ENCODE peak calls at places on chromosome 7, in five cellular contexts. One of them, this sample, is unnamed.

GRCh38 chr7:101151908-101152651 is 2.2 kb upstream of the AP1S1 start:
- DNase-seq in stimulated activated CD4-positive, alpha-beta T cell treated with anti-CD3 and anti-CD28 coated beads, Interleukin-2, amount 100 ng/mL, for 48 hours: no peak
- DNase-seq in hypothalamus: no peak
- DNase-seq in fibroblast of the conjunctiva: no peak
- DNase-seq in naive thymus-derived CD4-positive, alpha-beta T cell: no peak
- DNase-seq in this sample: no peak

GRCh38 chr7:5997210-5997808 is 11.5 kb downstream of the PMS2 start:
- DNase-seq in stimulated activated CD4-positive, alpha-beta T cell treated with anti-CD3 and anti-CD28 coated beads, Interleukin-2, amount 100 ng/mL, for 48 hours: no peak
- DNase-seq in hypothalamus: peak
- DNase-seq in fibroblast of the conjunctiva: peak
- DNase-seq in naive thymus-derived CD4-positive, alpha-beta T cell: peak
- DNase-seq in this sample: peak

GRCh38 chr7:73786588-73786987 is 16.5 kb upstream of the CLDN3 start:
- DNase-seq in stimulated activated CD4-positive, alpha-beta T cell treated with anti-CD3 and anti-CD28 coated beads, Interleukin-2, amount 100 ng/mL, for 48 hours: no peak
- DNase-seq in hypothalamus: no peak
- DNase-seq in fibroblast of the conjunctiva: no peak
- DNase-seq in naive thymus-derived CD4-positive, alpha-beta T cell: no peak
- DNase-seq in this sample: no peak

GRCh38 chr7:112162161-112163020 is 43.8 kb downstream of the DOCK4 start:
- DNase-seq in stimulated activated CD4-positive, alpha-beta T cell treated with anti-CD3 and anti-CD28 coated beads, Interleukin-2, amount 100 ng/mL, for 48 hours: no peak
- DNase-seq in hypothalamus: peak
- DNase-seq in fibroblast of the conjunctiva: peak
- DNase-seq in naive thymus-derived CD4-positive, alpha-beta T cell: no peak
- DNase-seq in this sample: no peak

GRCh38 chr7:102410918-102411317 is 14.8 kb downstream of the PRKRIP1 start:
- DNase-seq in stimulated activated CD4-positive, alpha-beta T cell treated with anti-CD3 and anti-CD28 coated beads, Interleukin-2, amount 100 ng/mL, for 48 hours: no peak
- DNase-seq in hypothalamus: no peak
- DNase-seq in fibroblast of the conjunctiva: no peak
- DNase-seq in naive thymus-derived CD4-positive, alpha-beta T cell: no peak
- DNase-seq in this sample: no peak

GRCh38 chr7:137652721-137653120 is 194.1 kb downstream of the DGKI start:
- DNase-seq in stimulated activated CD4-positive, alpha-beta T cell treated with anti-CD3 and anti-CD28 coated beads, Interleukin-2, amount 100 ng/mL, for 48 hours: no peak
- DNase-seq in hypothalamus: no peak
- DNase-seq in fibroblast of the conjunctiva: peak
- DNase-seq in naive thymus-derived CD4-positive, alpha-beta T cell: no peak
- DNase-seq in this sample: no peak

GRCh38 chr7:121872831-121873764 is at the start of gene PTPRZ1:
- DNase-seq in stimulated activated CD4-positive, alpha-beta T cell treated with anti-CD3 and anti-CD28 coated beads, Interleukin-2, amount 100 ng/mL, for 48 hours: no peak
- DNase-seq in hypothalamus: peak
- DNase-seq in fibroblast of the conjunctiva: no peak
- DNase-seq in naive thymus-derived CD4-positive, alpha-beta T cell: no peak
- DNase-seq in this sample: no peak

GRCh38 chr7:36391436-36392198 is 2.0 kb downstream of the ANLN start:
- DNase-seq in stimulated activated CD4-positive, alpha-beta T cell treated with anti-CD3 and anti-CD28 coated beads, Interleukin-2, amount 100 ng/mL, for 48 hours: no peak
- DNase-seq in hypothalamus: no peak
- DNase-seq in fibroblast of the conjunctiva: no peak
- DNase-seq in naive thymus-derived CD4-positive, alpha-beta T cell: no peak
- DNase-seq in this sample: peak

GRCh38 chr7:73521636-73522080 is 435 bp downstream of the BAZ1B start:
- DNase-seq in stimulated activated CD4-positive, alpha-beta T cell treated with anti-CD3 and anti-CD28 coated beads, Interleukin-2, amount 100 ng/mL, for 48 hours: no peak
- DNase-seq in hypothalamus: no peak
- DNase-seq in fibroblast of the conjunctiva: no peak
- DNase-seq in naive thymus-derived CD4-positive, alpha-beta T cell: peak
- DNase-seq in this sample: no peak

GRCh38 chr7:157444843-157445135 is 108.0 kb downstream of the DNAJB6 start:
- DNase-seq in stimulated activated CD4-positive, alpha-beta T cell treated with anti-CD3 and anti-CD28 coated beads, Interleukin-2, amount 100 ng/mL, for 48 hours: no peak
- DNase-seq in hypothalamus: no peak
- DNase-seq in fibroblast of the conjunctiva: no peak
- DNase-seq in naive thymus-derived CD4-positive, alpha-beta T cell: no peak
- DNase-seq in this sample: no peak

GRCh38 chr7:134046594-134047128 is 80.5 kb upstream of the LRGUK start:
- DNase-seq in stimulated activated CD4-positive, alpha-beta T cell treated with anti-CD3 and anti-CD28 coated beads, Interleukin-2, amount 100 ng/mL, for 48 hours: no peak
- DNase-seq in hypothalamus: no peak
- DNase-seq in fibroblast of the conjunctiva: no peak
- DNase-seq in naive thymus-derived CD4-positive, alpha-beta T cell: no peak
- DNase-seq in this sample: no peak

GRCh38 chr7:139362302-139362701 is 2.6 kb downstream of the LUC7L2 start:
- DNase-seq in stimulated activated CD4-positive, alpha-beta T cell treated with anti-CD3 and anti-CD28 coated beads, Interleukin-2, amount 100 ng/mL, for 48 hours: no peak
- DNase-seq in hypothalamus: no peak
- DNase-seq in fibroblast of the conjunctiva: no peak
- DNase-seq in naive thymus-derived CD4-positive, alpha-beta T cell: no peak
- DNase-seq in this sample: no peak

GRCh38 chr7:131010029-131010705 is 276.2 kb upstream of the KLF14 start:
- DNase-seq in stimulated activated CD4-positive, alpha-beta T cell treated with anti-CD3 and anti-CD28 coated beads, Interleukin-2, amount 100 ng/mL, for 48 hours: no peak
- DNase-seq in hypothalamus: no peak
- DNase-seq in fibroblast of the conjunctiva: no peak
- DNase-seq in naive thymus-derived CD4-positive, alpha-beta T cell: no peak
- DNase-seq in this sample: peak

GRCh38 chr7:141073641-141074161 is at the start of gene TMEM178B:
- DNase-seq in stimulated activated CD4-positive, alpha-beta T cell treated with anti-CD3 and anti-CD28 coated beads, Interleukin-2, amount 100 ng/mL, for 48 hours: peak
- DNase-seq in hypothalamus: peak
- DNase-seq in fibroblast of the conjunctiva: no peak
- DNase-seq in naive thymus-derived CD4-positive, alpha-beta T cell: peak
- DNase-seq in this sample: no peak

GRCh38 chr7:30843741-30844482 is 67.7 kb upstream of the AQP1 start:
- DNase-seq in stimulated activated CD4-positive, alpha-beta T cell treated with anti-CD3 and anti-CD28 coated beads, Interleukin-2, amount 100 ng/mL, for 48 hours: no peak
- DNase-seq in hypothalamus: no peak
- DNase-seq in fibroblast of the conjunctiva: no peak
- DNase-seq in naive thymus-derived CD4-positive, alpha-beta T cell: no peak
- DNase-seq in this sample: no peak

GRCh38 chr7:132590162-132590561 is 13.9 kb upstream of the PLXNA4 start:
- DNase-seq in stimulated activated CD4-positive, alpha-beta T cell treated with anti-CD3 and anti-CD28 coated beads, Interleukin-2, amount 100 ng/mL, for 48 hours: no peak
- DNase-seq in hypothalamus: no peak
- DNase-seq in fibroblast of the conjunctiva: no peak
- DNase-seq in naive thymus-derived CD4-positive, alpha-beta T cell: no peak
- DNase-seq in this sample: no peak

GRCh38 chr7:51314041-51314440 is 2.6 kb downstream of the COBL start:
- DNase-seq in stimulated activated CD4-positive, alpha-beta T cell treated with anti-CD3 and anti-CD28 coated beads, Interleukin-2, amount 100 ng/mL, for 48 hours: no peak
- DNase-seq in hypothalamus: no peak
- DNase-seq in fibroblast of the conjunctiva: no peak
- DNase-seq in naive thymus-derived CD4-positive, alpha-beta T cell: no peak
- DNase-seq in this sample: no peak

GRCh38 chr7:79176859-79177477 is 276.5 kb downstream of the MAGI2 start:
- DNase-seq in stimulated activated CD4-positive, alpha-beta T cell treated with anti-CD3 and anti-CD28 coated beads, Interleukin-2, amount 100 ng/mL, for 48 hours: no peak
- DNase-seq in hypothalamus: peak
- DNase-seq in fibroblast of the conjunctiva: peak
- DNase-seq in naive thymus-derived CD4-positive, alpha-beta T cell: no peak
- DNase-seq in this sample: peak

GRCh38 chr7:115724400-115725056 is 306.0 kb downstream of the TFEC start:
- DNase-seq in stimulated activated CD4-positive, alpha-beta T cell treated with anti-CD3 and anti-CD28 coated beads, Interleukin-2, amount 100 ng/mL, for 48 hours: no peak
- DNase-seq in hypothalamus: no peak
- DNase-seq in fibroblast of the conjunctiva: no peak
- DNase-seq in naive thymus-derived CD4-positive, alpha-beta T cell: no peak
- DNase-seq in this sample: no peak

GRCh38 chr7:121954803-121955202 is 81.8 kb downstream of the PTPRZ1 start:
- DNase-seq in stimulated activated CD4-positive, alpha-beta T cell treated with anti-CD3 and anti-CD28 coated beads, Interleukin-2, amount 100 ng/mL, for 48 hours: no peak
- DNase-seq in hypothalamus: no peak
- DNase-seq in fibroblast of the conjunctiva: peak
- DNase-seq in naive thymus-derived CD4-positive, alpha-beta T cell: no peak
- DNase-seq in this sample: no peak

GRCh38 chr7:112254709-112255387 is 48.4 kb downstream of the ZNF277 start:
- DNase-seq in stimulated activated CD4-positive, alpha-beta T cell treated with anti-CD3 and anti-CD28 coated beads, Interleukin-2, amount 100 ng/mL, for 48 hours: no peak
- DNase-seq in hypothalamus: no peak
- DNase-seq in fibroblast of the conjunctiva: no peak
- DNase-seq in naive thymus-derived CD4-positive, alpha-beta T cell: no peak
- DNase-seq in this sample: no peak

GRCh38 chr7:6436385-6436685 is 11.4 kb downstream of the DAGLB start:
- DNase-seq in stimulated activated CD4-positive, alpha-beta T cell treated with anti-CD3 and anti-CD28 coated beads, Interleukin-2, amount 100 ng/mL, for 48 hours: no peak
- DNase-seq in hypothalamus: no peak
- DNase-seq in fibroblast of the conjunctiva: no peak
- DNase-seq in naive thymus-derived CD4-positive, alpha-beta T cell: peak
- DNase-seq in this sample: no peak

This sample was measured in AML-193.